ENCODE peak calls at places on chromosomes 2 and 18, in five cellular contexts. One of them, this sample, is unnamed.

GRCh38 chr2:136118819-136119716 is 1.1 kb upstream of the CXCR4 start:
- DNase-seq in ovary: no peak
- DNase-seq in breast epithelium: no peak
- DNase-seq in IMR-90: no peak
- DNase-seq in HCT116: no peak
- DNase-seq in this sample: peak

GRCh38 chr2:68045337-68045736 is 17.5 kb downstream of the C1D start:
- DNase-seq in breast epithelium: no peak
- DNase-seq in ovary: no peak
- DNase-seq in HCT116: no peak
- DNase-seq in IMR-90: no peak
- DNase-seq in this sample: no peak

GRCh38 chr2:238216651-238217184 is 13.2 kb upstream of the ILKAP start:
- DNase-seq in breast epithelium: no peak
- DNase-seq in ovary: no peak
- DNase-seq in IMR-90: no peak
- DNase-seq in HCT116: no peak
- DNase-seq in this sample: peak

GRCh38 chr2:174071321-174071720 is 106.1 kb upstream of the SP3 start:
- DNase-seq in HCT116: no peak
- DNase-seq in ovary: no peak
- DNase-seq in breast epithelium: no peak
- DNase-seq in IMR-90: no peak
- DNase-seq in this sample: no peak

GRCh38 chr18:52310651-52311050 is 29.3 kb upstream of the DCC start:
- DNase-seq in breast epithelium: no peak
- DNase-seq in IMR-90: no peak
- DNase-seq in HCT116: no peak
- DNase-seq in ovary: no peak
- DNase-seq in this sample: no peak

GRCh38 chr2:157897106-157897971 is 21.2 kb upstream of the ACVR1 start:
- DNase-seq in ovary: no peak
- DNase-seq in IMR-90: no peak
- DNase-seq in breast epithelium: no peak
- DNase-seq in HCT116: no peak
- DNase-seq in this sample: no peak

GRCh38 chr18:75268206-75268605 is 57.6 kb downstream of the TSHZ1 start:
- DNase-seq in HCT116: no peak
- DNase-seq in ovary: no peak
- DNase-seq in breast epithelium: no peak
- DNase-seq in IMR-90: no peak
- DNase-seq in this sample: no peak

GRCh38 chr2:238914648-238915015 is 66.7 kb downstream of the TWIST2 start:
- DNase-seq in HCT116: no peak
- DNase-seq in IMR-90: peak
- DNase-seq in breast epithelium: peak
- DNase-seq in ovary: no peak
- DNase-seq in this sample: no peak

GRCh38 chr2:141515931-141516330 is 614.9 kb downstream of the LRP1B start:
- DNase-seq in IMR-90: no peak
- DNase-seq in HCT116: no peak
- DNase-seq in ovary: no peak
- DNase-seq in breast epithelium: no peak
- DNase-seq in this sample: no peak

GRCh38 chr2:110718990-110719389 is 13.4 kb upstream of the ACOXL start:
- DNase-seq in HCT116: no peak
- DNase-seq in IMR-90: no peak
- DNase-seq in breast epithelium: no peak
- DNase-seq in ovary: no peak
- DNase-seq in this sample: no peak

GRCh38 chr18:51537487-51537886 is 340.0 kb upstream of the MEX3C start:
- DNase-seq in HCT116: no peak
- DNase-seq in breast epithelium: no peak
- DNase-seq in IMR-90: no peak
- DNase-seq in ovary: no peak
- DNase-seq in this sample: peak

GRCh38 chr2:237727363-237727762 is 71.2 kb upstream of the RBM44 start:
- DNase-seq in ovary: no peak
- DNase-seq in HCT116: no peak
- DNase-seq in breast epithelium: no peak
- DNase-seq in IMR-90: peak
- DNase-seq in this sample: no peak

GRCh38 chr2:119487434-119488244 is 36.6 kb downstream of the SCTR start:
- DNase-seq in HCT116: no peak
- DNase-seq in breast epithelium: no peak
- DNase-seq in ovary: no peak
- DNase-seq in IMR-90: no peak
- DNase-seq in this sample: no peak

GRCh38 chr2:88038263-88039105 is 17.1 kb downstream of the KRCC1 start:
- DNase-seq in breast epithelium: no peak
- DNase-seq in HCT116: no peak
- DNase-seq in ovary: no peak
- DNase-seq in IMR-90: peak
- DNase-seq in this sample: no peak

GRCh38 chr2:218257390-218257981 is 3.3 kb upstream of the GPBAR1 start:
- DNase-seq in ovary: no peak
- DNase-seq in HCT116: peak
- DNase-seq in IMR-90: no peak
- DNase-seq in breast epithelium: peak
- DNase-seq in this sample: peak

GRCh38 chr2:70627499-70627898 is 73.9 kb upstream of the TGFA start:
- DNase-seq in HCT116: no peak
- DNase-seq in ovary: no peak
- DNase-seq in breast epithelium: no peak
- DNase-seq in IMR-90: no peak
- DNase-seq in this sample: no peak

GRCh38 chr2:174844295-174844708 is 80.0 kb upstream of the CHRNA1 start:
- DNase-seq in IMR-90: no peak
- DNase-seq in breast epithelium: no peak
- DNase-seq in ovary: no peak
- DNase-seq in HCT116: no peak
- DNase-seq in this sample: no peak

GRCh38 chr2:117523267-117523666 is 291.2 kb upstream of the DDX18 start:
- DNase-seq in breast epithelium: peak
- DNase-seq in ovary: no peak
- DNase-seq in IMR-90: no peak
- DNase-seq in HCT116: no peak
- DNase-seq in this sample: no peak

GRCh38 chr18:60549338-60549960 is 176.9 kb upstream of the MC4R start:
- DNase-seq in breast epithelium: no peak
- DNase-seq in HCT116: peak
- DNase-seq in ovary: no peak
- DNase-seq in IMR-90: peak
- DNase-seq in this sample: no peak

GRCh38 chr2:132374961-132375360 is 41.6 kb upstream of the GPR39 start:
- DNase-seq in HCT116: no peak
- DNase-seq in ovary: no peak
- DNase-seq in IMR-90: no peak
- DNase-seq in breast epithelium: no peak
- DNase-seq in this sample: no peak

GRCh38 chr2:16014041-16014787 is 73.9 kb downstream of the MYCN start:
- DNase-seq in IMR-90: no peak
- DNase-seq in breast epithelium: no peak
- DNase-seq in ovary: no peak
- DNase-seq in HCT116: no peak
- DNase-seq in this sample: peak

GRCh38 chr2:66455490-66455889 is 20.6 kb downstream of the MEIS1 start:
- DNase-seq in ovary: no peak
- DNase-seq in HCT116: no peak
- DNase-seq in IMR-90: no peak
- DNase-seq in breast epithelium: no peak
- DNase-seq in this sample: no peak
- H3K27ac ChIP-seq in ovary: no peak
- H3K27ac ChIP-seq in HCT116: no peak
- H3K27ac ChIP-seq in IMR-90: no peak
- H3K27ac ChIP-seq in breast epithelium: no peak
- H3K27ac ChIP-seq in this sample: no peak

DNA sequence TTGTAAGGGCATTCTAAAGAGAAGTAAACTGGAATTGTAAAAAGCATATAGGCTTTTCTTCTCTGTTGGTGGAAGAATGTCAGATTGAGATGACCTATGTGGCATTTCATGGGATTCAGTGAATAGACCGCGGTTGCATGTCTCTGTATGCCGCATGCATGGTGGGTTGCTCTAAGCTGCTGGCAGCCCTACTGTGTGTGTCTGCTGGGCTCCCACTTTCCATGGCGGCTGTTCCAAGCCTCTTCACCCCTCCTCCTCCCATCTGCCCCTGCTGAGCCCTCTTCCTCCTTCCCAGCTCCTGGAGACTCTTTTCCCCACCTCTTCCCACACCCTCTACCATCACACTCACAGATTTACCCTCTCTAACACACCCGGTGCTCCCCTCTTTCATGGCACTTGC is 12.6 kb downstream of the ATP6V1C2 start:
- DNase-seq in breast epithelium: no peak
- DNase-seq in IMR-90: no peak
- DNase-seq in ovary: no peak
- DNase-seq in HCT116: no peak
- DNase-seq in this sample: no peak
- H3K27ac ChIP-seq in breast epithelium: no peak
- H3K27ac ChIP-seq in IMR-90: no peak
- H3K27ac ChIP-seq in ovary: no peak
- H3K27ac ChIP-seq in HCT116: no peak
- H3K27ac ChIP-seq in this sample: no peak

DNA sequence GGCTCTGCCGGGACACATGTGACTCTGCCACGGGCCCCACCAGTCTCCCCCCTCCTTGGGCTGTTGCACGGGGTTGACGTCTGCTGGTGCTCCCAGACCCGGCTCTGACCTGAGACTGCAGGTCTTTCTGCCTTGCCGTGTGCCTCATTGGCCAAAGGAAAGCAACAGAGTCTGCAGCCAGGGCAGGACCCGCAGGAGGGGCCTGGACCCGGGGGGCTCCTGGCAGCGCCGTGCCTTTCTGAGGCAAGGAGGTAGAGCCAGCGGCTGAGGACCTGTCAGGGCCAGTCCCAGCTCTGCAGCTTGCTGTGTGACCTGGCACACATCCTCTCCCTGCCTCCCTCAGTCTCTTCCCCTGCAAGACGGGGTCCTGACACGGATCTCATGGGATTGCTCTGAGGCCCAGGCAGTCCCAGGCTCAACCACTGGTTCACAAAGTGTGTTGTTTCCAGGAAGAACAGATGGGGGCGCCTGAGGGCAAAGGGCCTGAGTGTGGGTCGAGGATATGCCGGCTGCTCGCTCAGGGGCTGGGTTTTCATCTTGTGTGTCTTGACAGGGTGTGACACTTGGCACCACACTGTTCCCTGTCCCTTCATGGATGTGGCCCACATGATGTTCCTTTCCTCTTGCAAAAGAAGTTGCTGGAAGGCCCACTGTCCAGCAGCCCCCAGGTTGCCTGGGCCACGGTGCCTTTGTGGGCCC is 9.0 kb downstream of the CAPN10 start:
- DNase-seq in ovary: peak
- DNase-seq in IMR-90: no peak
- DNase-seq in HCT116: no peak
- DNase-seq in breast epithelium: peak
- DNase-seq in this sample: no peak
- H3K27ac ChIP-seq in ovary: no peak
- H3K27ac ChIP-seq in IMR-90: no peak
- H3K27ac ChIP-seq in HCT116: no peak
- H3K27ac ChIP-seq in breast epithelium: no peak
- H3K27ac ChIP-seq in this sample: no peak

GRCh38 chr2:161020437-161020836 is 139.8 kb upstream of the TANK start:
- DNase-seq in breast epithelium: no peak
- DNase-seq in HCT116: no peak
- DNase-seq in IMR-90: no peak
- DNase-seq in ovary: no peak
- DNase-seq in this sample: no peak
- H3K27ac ChIP-seq in breast epithelium: no peak
- H3K27ac ChIP-seq in HCT116: no peak
- H3K27ac ChIP-seq in IMR-90: no peak
- H3K27ac ChIP-seq in ovary: no peak
- H3K27ac ChIP-seq in this sample: no peak

This sample was measured in substantia nigra.